ENCODE peak calls at places on chromosomes 5 and 9, in five cellular contexts. Y is colonic mucosa, N is endothelial cell, W is left ventricle myocardium inferior, B is spleen. C is an unnamed sample.

GRCh38 chr5:101390317-101390908 is 487.3 kb upstream of the ST8SIA4 start:
- DNase-seq in W (no peak), B (no peak), N (peak), Y (peak), C (peak)

GRCh38 chr9:91711755-91712591 is 238.1 kb downstream of the ROR2 start:
- DNase-seq in N (no peak), W (no peak), Y (no peak), B (peak), C (no peak)

GRCh38 chr5:32017638-32018429 is 156.3 kb downstream of the GOLPH3 start:
- DNase-seq in Y (no peak), W (no peak), N (no peak), B (peak), C (no peak)

GRCh38 chr9:75088646-75089368 is 493 bp downstream of the OSTF1 start:
- DNase-seq in N (no peak), Y (peak), W (peak), B (peak), C (peak)

GRCh38 chr5:61030163-61030482 is 85.1 kb downstream of the NDUFAF2 start:
- DNase-seq in B (no peak), Y (no peak), W (no peak), N (no peak), C (peak)

GRCh38 chr9:14021871-14022525 is 291.9 kb downstream of the NFIB start:
- DNase-seq in N (no peak), W (no peak), Y (no peak), B (no peak), C (no peak)

GRCh38 chr9:125889524-125890473 is 142.6 kb downstream of the PBX3 start:
- DNase-seq in B (peak), Y (peak), N (peak), W (peak), C (no peak)

GRCh38 chr9:128552744-128553221 is 396 bp downstream of the SPTAN1 start:
- DNase-seq in W (peak), Y (peak), B (peak), N (no peak), C (no peak)

GRCh38 chr5:142873831-142874230 is 103.7 kb downstream of the ARHGAP26 start:
- DNase-seq in W (no peak), Y (no peak), B (no peak), N (no peak), C (no peak)

GRCh38 chr9:81534138-81534865 is 155.0 kb downstream of the TLE1 start:
- DNase-seq in B (no peak), N (no peak), Y (no peak), W (no peak), C (no peak)

GRCh38 chr9:124257865-124258764 is at the start of gene NEK6:
- DNase-seq in N (no peak), B (peak), Y (no peak), W (peak), C (peak)

GRCh38 chr9:31683126-31683525 is 701.3 kb upstream of the ACO1 start:
- DNase-seq in N (no peak), W (no peak), B (no peak), Y (no peak), C (no peak)

GRCh38 chr5:102891175-102891574 is 136.1 kb downstream of the PAM start:
- DNase-seq in B (no peak), Y (no peak), W (no peak), N (no peak), C (no peak)

GRCh38 chr9:85524531-85524930 is 217.2 kb downstream of the AGTPBP1 start:
- DNase-seq in B (no peak), Y (no peak), N (no peak), W (no peak), C (no peak)

GRCh38 chr5:16773990-16774389 is 157.2 kb upstream of the RETREG1 start:
- DNase-seq in Y (no peak), B (no peak), W (no peak), N (no peak), C (peak)

GRCh38 chr5:178674334-178674733 is 47.5 kb upstream of the CLK4 start:
- DNase-seq in N (no peak), W (no peak), Y (no peak), B (no peak), C (peak)

GRCh38 chr5:19531374-19531952 is 456.5 kb downstream of the CDH18 start:
- DNase-seq in W (no peak), N (no peak), Y (no peak), B (no peak), C (no peak)

GRCh38 chr5:31963961-31964360 is 210.2 kb downstream of the GOLPH3 start:
- DNase-seq in B (no peak), Y (no peak), N (no peak), W (no peak), C (no peak)

GRCh38 chr9:111926421-111926875 is 29.8 kb downstream of the UGCG start:
- DNase-seq in W (peak), Y (peak), B (peak), N (peak), C (no peak)

GRCh38 chr9:26779072-26779471 is 113.5 kb downstream of the CAAP1 start:
- DNase-seq in B (no peak), Y (no peak), W (no peak), N (no peak), C (no peak)

GRCh38 chr9:98839724-98840123 is 32.3 kb downstream of the GALNT12 start:
- DNase-seq in N (no peak), W (no peak), B (no peak), Y (no peak), C (no peak)

DNA sequence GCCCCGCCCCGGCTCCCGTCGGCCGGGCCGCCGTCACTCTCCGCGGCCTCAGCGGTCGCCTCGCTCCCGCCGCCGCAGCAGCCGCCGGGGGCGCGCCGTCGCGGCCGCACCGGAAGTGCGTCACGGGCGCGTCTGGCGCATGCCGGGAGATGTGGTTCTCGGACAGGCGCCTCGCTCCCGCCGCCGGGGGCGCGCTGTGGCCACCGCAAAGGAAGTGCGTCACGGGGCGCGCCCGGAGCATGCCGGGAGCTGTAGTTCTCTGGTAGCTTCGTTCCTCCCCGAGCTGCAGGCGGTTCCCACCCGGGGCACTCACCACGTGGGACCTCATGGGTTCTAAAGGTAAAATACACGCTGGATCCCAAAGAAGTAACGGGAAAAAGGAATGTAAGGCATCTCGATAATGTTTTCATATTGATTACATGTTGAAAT is at the start of gene UBAC1:
- DNase-seq in B (peak), N (peak), W (peak), Y (peak), C (peak)
- TF ChIP-seq CTCF in B (peak), N (peak), W (peak), Y (peak), C (peak)

GRCh38 chr5:157820593-157821252 is 38.2 kb downstream of the CLINT1 start:
- DNase-seq in W (no peak), B (no peak), Y (peak), N (peak), C (no peak)
- TF ChIP-seq CTCF in W (peak), B (no peak), Y (peak), N (peak), C (peak)

GRCh38 chr5:118963169-118963568 is 25.2 kb downstream of the DTWD2 start:
- DNase-seq in W (no peak), B (no peak), N (no peak), Y (no peak), C (no peak)
- TF ChIP-seq CTCF in W (no peak), B (no peak), N (no peak), Y (no peak), C (no peak)

DNA sequence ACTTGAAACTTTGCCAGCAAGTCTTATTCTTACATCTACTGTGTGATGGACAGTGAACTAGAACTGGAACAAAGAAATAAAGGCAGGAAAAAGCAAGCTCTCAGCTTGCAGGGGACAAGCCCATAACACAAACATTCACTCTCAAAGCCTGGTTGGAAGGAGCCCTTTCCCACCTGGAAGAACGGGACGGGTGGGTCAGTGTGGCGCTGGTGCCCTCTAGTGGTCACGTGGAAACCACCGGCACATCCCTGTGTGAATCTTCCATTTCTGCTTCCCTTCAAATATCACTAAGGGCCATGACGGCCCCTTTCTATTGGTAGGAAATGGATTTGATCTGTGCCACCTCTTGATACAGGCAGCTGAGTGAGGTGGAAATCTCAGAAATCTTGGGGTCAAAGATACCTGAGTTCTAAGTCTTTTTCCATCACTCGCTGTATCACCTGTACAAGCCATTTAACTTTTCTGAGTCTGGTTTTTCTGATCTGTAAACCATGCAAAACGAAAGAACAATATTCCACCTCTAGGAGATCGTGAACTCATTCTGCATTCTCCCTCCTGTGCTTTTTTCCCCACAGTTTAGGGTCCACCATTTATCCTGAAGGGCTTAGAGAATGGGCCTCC is 211.6 kb downstream of the MSX2 start:
- DNase-seq in W (peak), Y (peak), B (peak), N (peak), C (peak)
- TF ChIP-seq CTCF in W (peak), Y (peak), B (peak), N (peak), C (peak)

DNA sequence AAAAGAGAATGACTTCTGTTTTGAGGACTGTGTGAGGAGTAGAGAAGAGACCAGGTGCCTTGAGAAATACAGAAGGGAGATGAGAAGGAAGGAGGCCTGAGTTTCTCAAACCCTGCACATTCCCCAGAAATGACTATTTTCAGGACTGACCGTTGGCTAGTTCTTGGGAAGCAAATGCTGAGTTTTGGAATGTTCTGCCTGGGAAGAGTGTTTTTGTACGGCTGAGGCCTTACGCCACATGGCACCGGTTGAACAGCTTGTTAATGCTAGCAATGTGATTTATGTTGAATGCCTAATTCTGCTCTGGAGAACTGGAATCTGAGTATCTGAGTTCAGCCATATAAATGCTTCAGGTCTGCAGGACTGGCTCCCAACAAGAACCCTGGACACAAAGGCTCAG is 152.7 kb upstream of the ADAMTS16 start:
- DNase-seq in W (no peak), Y (no peak), N (no peak), B (no peak), C (no peak)
- TF ChIP-seq CTCF in W (no peak), Y (no peak), N (no peak), B (no peak), C (no peak)